ENCODE peak calls at places on chromosome 9, in five cellular contexts. I, S, T, K and R are unnamed samples.

GRCh38 chr9:114035845-114036785 is 42.0 kb downstream of the AMBP start:
- DNase-seq in K (no peak), T (no peak), S (no peak), I (no peak), R (no peak)

GRCh38 chr9:96344458-96345180 is 38.9 kb downstream of the SLC35D2 start:
- DNase-seq in K (peak), S (peak), T (no peak), I (no peak), R (peak)

GRCh38 chr9:463455-464125 is 248.9 kb downstream of the DOCK8 start:
- DNase-seq in T (no peak), I (no peak), K (no peak), S (no peak), R (no peak)

GRCh38 chr9:121405899-121406298 is 35.8 kb upstream of the STOM start:
- DNase-seq in S (no peak), I (no peak), T (no peak), K (no peak), R (no peak)

GRCh38 chr9:133449760-133450159 is 10.0 kb upstream of the CACFD1 start:
- DNase-seq in K (no peak), I (no peak), S (no peak), T (no peak), R (peak)

GRCh38 chr9:36731576-36731975 is 158.9 kb downstream of the MELK start:
- DNase-seq in I (no peak), S (no peak), T (no peak), K (no peak), R (no peak)

GRCh38 chr9:114363424-114363823 is 24.4 kb downstream of the AKNA start:
- DNase-seq in I (peak), K (no peak), T (no peak), S (no peak), R (no peak)

GRCh38 chr9:13491493-13492424 is 212.3 kb upstream of the MPDZ start:
- DNase-seq in S (no peak), K (no peak), I (no peak), T (no peak), R (no peak)

GRCh38 chr9:135321580-135321979 is 158.0 kb upstream of the PPP1R26 start:
- DNase-seq in K (no peak), S (no peak), T (no peak), I (no peak), R (no peak)

GRCh38 chr9:87909310-87910041 is 8.3 kb upstream of the SPATA31C1 start:
- DNase-seq in K (no peak), T (no peak), I (no peak), S (no peak), R (peak)

GRCh38 chr9:134477927-134478326 is 151.7 kb downstream of the RXRA start:
- DNase-seq in K (no peak), I (no peak), T (no peak), S (no peak), R (no peak)

GRCh38 chr9:22170990-22171663 is 162.0 kb upstream of the CDKN2B start:
- DNase-seq in K (no peak), T (no peak), I (no peak), S (no peak), R (no peak)

GRCh38 chr9:134936762-134937555 is 19.2 kb upstream of the FCN1 start:
- DNase-seq in K (no peak), S (no peak), T (no peak), I (no peak), R (no peak)

GRCh38 chr9:82333671-82334070 is 345.1 kb downstream of the SPATA31D1 start:
- DNase-seq in I (no peak), K (no peak), T (no peak), S (no peak), R (no peak)

GRCh38 chr9:911003-911402 is 65.5 kb upstream of the DMRT3 start:
- DNase-seq in T (no peak), K (no peak), S (no peak), I (no peak), R (no peak)

GRCh38 chr9:77514886-77515711 is 133.0 kb downstream of the GNA14 start:
- DNase-seq in I (no peak), K (no peak), S (no peak), T (no peak), R (no peak)

GRCh38 chr9:25017779-25018178 is 472.1 kb upstream of the IZUMO3 start:
- DNase-seq in K (no peak), S (no peak), I (no peak), T (no peak), R (no peak)

GRCh38 chr9:138021251-138022056 is 143.9 kb downstream of the CACNA1B start:
- DNase-seq in K (no peak), T (no peak), I (no peak), S (no peak), R (no peak)